ENCODE peak calls at places on chromosomes 7 and 10, in six cellular contexts. U is ovary, X is heart right ventricle, O is left ventricle myocardium inferior, H is left lung, F is cardiac muscle cell. R is an unnamed sample. For H3K9me3, the result is how much of the 10 kb centered on the place peaks cover.

GRCh38 chr7:79982151-79982770 is 152.4 kb upstream of the GNAI1 start:
- DNase-seq in H (no peak), U (no peak), O (no peak), F (no peak), X (no peak), R (no peak)

GRCh38 chr7:142933624-142934023 is at the start of gene TRPV5:
- DNase-seq in F (no peak), X (no peak), U (no peak), H (no peak), O (no peak), R (no peak)

GRCh38 chr7:100801833-100802568 is 25.3 kb downstream of the EPHB4 start:
- DNase-seq in U (peak), X (no peak), O (peak), H (peak), F (peak), R (peak)

GRCh38 chr10:131779661-131780394 is 121.0 kb upstream of the PPP2R2D start:
- DNase-seq in F (no peak), O (no peak), X (no peak), H (no peak), U (no peak), R (no peak)

GRCh38 chr7:116862234-116863167 is at the start of gene CAPZA2:
- DNase-seq in H (peak), X (peak), O (peak), U (peak), F (peak), R (peak)

GRCh38 chr7:133931053-133931452 is 196.1 kb upstream of the LRGUK start:
- DNase-seq in U (no peak), F (no peak), O (no peak), H (no peak), X (no peak), R (no peak)

GRCh38 chr10:89404648-89405047 is 9.7 kb upstream of the IFIT5 start:
- DNase-seq in H (no peak), X (no peak), O (no peak), F (no peak), U (no peak), R (no peak)

GRCh38 chr10:4195214-4195613 is 410.2 kb upstream of the KLF6 start:
- DNase-seq in F (no peak), U (no peak), X (no peak), H (no peak), O (no peak), R (no peak)

GRCh38 chr7:70571403-70571911 is 560.5 kb upstream of the GALNT17 start:
- DNase-seq in H (no peak), U (no peak), F (peak), X (no peak), O (no peak), R (no peak)

GRCh38 chr7:132580717-132581285 is 4.5 kb upstream of the PLXNA4 start:
- DNase-seq in H (no peak), X (peak), U (peak), F (peak), O (peak), R (peak)

GRCh38 chr10:80794996-80795395 is 257.3 kb downstream of the SH2D4B start:
- DNase-seq in U (no peak), H (no peak), O (no peak), F (no peak), X (no peak), R (no peak)

GRCh38 chr7:112414855-112415490 is 35.3 kb upstream of the IFRD1 start:
- DNase-seq in O (no peak), U (no peak), X (no peak), F (peak), H (no peak), R (no peak)

GRCh38 chr10:117134084-117135025 is 3.7 kb downstream of the VAX1 start:
- DNase-seq in O (no peak), U (no peak), H (no peak), F (no peak), X (no peak), R (no peak)

GRCh38 chr7:105295626-105296352 is 92.9 kb downstream of the SRPK2 start:
- DNase-seq in H (no peak), F (no peak), U (no peak), O (no peak), X (no peak), R (no peak)

GRCh38 chr10:7146189-7146588 is 264.6 kb downstream of the SFMBT2 start:
- DNase-seq in F (no peak), H (no peak), X (no peak), O (no peak), U (no peak), R (no peak)

GRCh38 chr7:17368856-17369520 is 70.5 kb downstream of the AHR start:
- DNase-seq in H (no peak), X (no peak), U (peak), O (no peak), F (no peak), R (no peak)

GRCh38 chr7:150973571-150974451 is 4.3 kb downstream of the KCNH2 start:
- DNase-seq in O (no peak), U (no peak), F (no peak), X (no peak), H (peak), R (no peak)

GRCh38 chr10:46523119-46523880 is 33.2 kb downstream of the GPRIN2 start:
- DNase-seq in H (peak), F (peak), O (peak), X (peak), U (peak), R (peak)

GRCh38 chr7:96982586-96982985 is 22.8 kb upstream of the DLX6 start:
- DNase-seq in X (no peak), F (no peak), H (no peak), U (no peak), O (no peak), R (no peak)

GRCh38 chr7:102227371-102227770 is 59.3 kb upstream of the SH2B2 start:
- DNase-seq in X (no peak), O (no peak), U (no peak), H (peak), F (no peak), R (no peak)

GRCh38 chr10:131081386-131081785 is 230.1 kb downstream of the TCERG1L start:
- DNase-seq in F (no peak), H (no peak), U (peak), X (no peak), O (no peak), R (no peak)

GRCh38 chr7:142328006-142328405 is 70.1 kb upstream of the PRSS58 start:
- DNase-seq in F (no peak), U (no peak), H (no peak), O (no peak), X (no peak), R (no peak)

GRCh38 chr7:140898794-140899548 is 25.8 kb downstream of the BRAF start:
- DNase-seq in H (no peak), U (no peak), O (no peak), X (no peak), F (peak), R (no peak)

GRCh38 chr7:44914992-44915607 is 29.8 kb upstream of the PURB start:
- DNase-seq in O (no peak), H (no peak), X (no peak), F (no peak), U (no peak), R (no peak)

GRCh38 chr7:44320794-44321371 is 4.5 kb downstream of the CAMK2B start:
- DNase-seq in F (no peak), O (no peak), X (no peak), U (no peak), H (peak), R (no peak)

GRCh38 chr7:36644625-36645422 is 79.5 kb downstream of the AOAH start:
- DNase-seq in O (no peak), X (no peak), F (no peak), H (no peak), U (no peak), R (no peak)

GRCh38 chr10:34305189-34305588 is 509.9 kb downstream of the PARD3 start:
- DNase-seq in U (no peak), O (no peak), X (no peak), F (no peak), H (peak), R (no peak)

GRCh38 chr7:19964198-19964597 is 190.8 kb upstream of the TMEM196 start:
- DNase-seq in X (no peak), H (no peak), U (no peak), F (peak), O (no peak), R (no peak)

GRCh38 chr7:121076350-121077164 is 88.0 kb downstream of the CPED1 start:
- DNase-seq in H (no peak), X (no peak), U (no peak), F (peak), O (no peak), R (no peak)

GRCh38 chr7:17207220-17207619 is 91.2 kb upstream of the AHR start:
- DNase-seq in H (no peak), X (no peak), U (no peak), O (no peak), F (peak), R (no peak)

GRCh38 chr7:20307119-20307518 is 23.6 kb upstream of the ITGB8 start:
- DNase-seq in H (no peak), F (peak), X (no peak), U (no peak), O (no peak), R (no peak)

GRCh38 chr7:46545790-46546189 is 624.7 kb upstream of the IGFBP3 start:
- DNase-seq in X (no peak), O (no peak), H (no peak), U (no peak), F (peak), R (no peak)

GRCh38 chr7:15720849-15721471 is 34.5 kb upstream of the MEOX2 start:
- DNase-seq in H (no peak), U (no peak), O (no peak), F (peak), X (no peak), R (peak)

GRCh38 chr10:29392376-29393021 is 103.6 kb downstream of the LYZL1 start:
- DNase-seq in X (no peak), U (peak), F (peak), H (no peak), O (no peak), R (no peak)

DNA sequence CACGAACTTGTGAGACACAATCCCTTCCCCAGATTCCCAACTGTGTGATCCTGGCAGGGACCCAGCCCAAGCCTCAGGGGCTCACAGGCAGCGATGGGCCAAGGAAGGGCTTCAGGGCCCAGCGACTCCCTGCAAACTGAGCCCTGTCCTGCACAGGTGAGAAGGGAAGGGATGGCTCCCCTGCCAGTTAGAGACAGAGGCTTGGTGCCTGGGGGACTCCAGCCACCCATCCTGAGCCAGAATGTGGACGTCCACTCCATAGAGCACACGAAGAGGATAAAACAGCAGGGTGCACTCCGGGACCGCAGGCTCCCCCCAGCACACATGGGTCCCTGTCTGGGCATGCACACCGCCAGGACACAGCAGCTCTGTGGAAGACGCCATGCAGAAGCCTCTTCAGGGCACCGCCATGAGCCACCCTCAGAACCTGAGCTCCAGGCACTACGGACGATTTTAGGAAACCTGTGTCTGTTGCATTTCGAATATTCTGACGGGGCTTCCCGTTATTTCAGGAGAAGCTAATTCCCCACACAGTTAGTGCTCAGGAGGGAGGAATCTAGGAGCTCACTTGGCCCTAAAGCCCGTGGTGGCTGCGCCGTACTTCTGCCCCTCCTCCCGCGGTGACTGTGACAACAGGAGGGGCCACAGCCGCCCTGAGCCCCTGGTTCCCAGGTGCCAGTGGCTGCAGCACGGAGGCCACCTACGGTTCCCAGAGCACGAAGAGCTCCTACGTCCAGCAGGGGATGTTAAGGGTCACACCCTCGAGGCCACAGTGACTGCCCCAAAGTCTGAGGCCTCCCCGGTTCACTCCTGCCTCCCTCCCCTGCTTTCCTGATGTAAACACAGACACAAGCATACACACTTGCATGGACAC is 326.0 kb downstream of the PTPRN2 start:
- DNase-seq in F (no peak), O (no peak), X (no peak), H (peak), U (no peak), R (no peak)
- H3K9me3 ChIP-seq in F (under half), O (under half), X (under half), H (under half), U (under half), R (under half)

DNA sequence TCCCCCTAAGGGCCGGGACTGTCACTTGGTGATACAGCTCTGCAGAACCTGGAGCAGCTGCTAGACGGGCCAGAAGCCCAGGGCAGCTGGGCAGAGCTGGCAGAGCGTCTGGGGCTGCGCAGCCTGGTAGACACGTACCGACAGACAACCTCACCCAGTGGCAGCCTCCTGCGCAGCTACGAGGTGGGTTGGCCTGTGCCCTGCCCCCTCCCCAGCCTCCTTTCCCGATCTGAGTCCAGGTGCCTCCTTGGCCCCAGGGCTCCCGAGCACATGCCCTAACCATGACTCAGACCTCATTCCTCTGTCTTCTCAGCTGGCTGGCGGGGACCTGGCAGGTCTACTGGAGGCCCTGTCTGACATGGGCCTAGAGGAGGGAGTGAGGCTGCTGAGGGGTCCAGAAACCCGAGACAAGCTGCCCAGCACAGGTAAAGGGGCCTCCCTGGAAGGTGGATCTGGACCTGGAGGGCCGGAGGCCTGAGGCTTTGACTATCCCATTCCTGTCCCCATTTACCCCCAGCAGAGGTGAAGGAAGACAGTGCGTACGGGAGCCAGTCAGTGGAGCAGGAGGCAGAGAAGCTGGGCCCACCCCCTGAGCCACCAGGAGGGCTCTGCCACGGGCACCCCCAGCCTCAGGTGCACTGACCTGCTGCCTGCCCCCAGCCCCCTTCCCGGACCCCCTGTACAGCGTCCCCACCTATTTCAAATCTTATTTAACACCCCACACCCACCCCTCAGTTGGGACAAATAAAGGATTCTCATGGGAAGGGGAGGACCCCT is 6.4 kb downstream of the NFKB2 start:
- DNase-seq in X (no peak), O (no peak), F (no peak), H (peak), U (no peak), R (no peak)
- TF ChIP-seq CTCF in X (no peak), O (no peak), F (no peak), H (no peak), U (no peak), R (no peak)

DNA sequence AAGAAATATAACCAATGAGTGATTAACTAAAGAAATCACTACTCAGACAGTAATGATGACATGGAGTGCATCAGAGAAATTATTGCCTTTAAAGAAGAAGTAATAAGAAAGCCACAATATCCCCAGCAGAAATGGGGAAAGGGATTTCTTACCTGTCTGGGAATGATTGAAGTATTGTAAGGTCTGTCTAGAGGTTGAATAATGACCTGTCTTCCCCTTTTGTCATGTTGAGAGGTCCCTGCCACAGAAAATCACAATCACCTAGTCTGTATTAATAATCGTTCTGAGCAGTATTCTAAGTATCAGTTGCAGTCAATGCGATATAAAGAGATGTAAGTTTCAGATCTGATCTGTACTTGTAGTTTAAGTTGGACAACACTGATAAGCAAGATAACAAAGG is 349.1 kb upstream of the TPK1 start:
- DNase-seq in O (no peak), U (no peak), X (no peak), F (no peak), H (no peak), R (no peak)
- H3K4me3 ChIP-seq in O (no peak), U (no peak), X (no peak), F (no peak), H (no peak), R (no peak)

DNA sequence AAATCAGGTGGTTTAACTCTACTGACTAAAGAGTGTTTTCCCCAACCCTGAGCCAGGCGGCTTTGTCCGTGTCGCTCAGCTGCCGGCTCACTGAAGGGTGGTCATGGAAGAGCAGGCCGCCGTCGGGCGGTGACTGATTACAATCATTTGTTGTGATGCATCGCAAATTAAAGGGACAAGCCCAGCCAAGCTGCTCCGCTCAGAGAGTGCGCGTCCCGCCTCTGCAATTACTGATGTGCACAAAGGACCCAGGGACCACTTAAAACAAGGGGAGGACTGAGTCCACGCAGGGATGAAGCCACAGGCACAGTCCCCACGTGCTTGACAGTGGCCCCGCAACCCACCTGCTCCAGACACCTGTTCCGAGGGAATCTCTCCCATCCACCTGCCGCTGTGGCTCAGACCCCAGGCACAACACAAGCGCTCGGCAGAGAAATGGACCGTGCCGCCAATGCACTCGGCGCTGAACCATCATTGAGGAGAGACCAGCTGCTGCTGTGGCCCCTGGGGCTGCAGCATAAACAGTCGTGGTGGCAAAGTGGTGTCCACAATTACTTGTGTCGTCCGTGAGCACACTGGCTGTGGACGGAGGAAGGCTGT is 526.5 kb downstream of the PTPRN2 start:
- DNase-seq in H (peak), X (no peak), U (no peak), O (no peak), F (no peak), R (no peak)
- H3K9me3 ChIP-seq in H (under half), X (under half), U (under half), O (under half), F (under half), R (under half)

GRCh38 chr7:83005410-83005809 is 157.3 kb downstream of the PCLO start:
- DNase-seq in O (no peak), U (no peak), H (no peak), X (no peak), F (peak), R (no peak)
- TF ChIP-seq CTCF in O (peak), U (no peak), H (no peak), X (no peak), F (peak), R (no peak)

GRCh38 chr7:138095972-138096935 is 20.0 kb downstream of the AKR1D1 start:
- DNase-seq in X (no peak), F (no peak), O (no peak), U (no peak), H (no peak), R (no peak)
- H3K4me3 ChIP-seq in X (no peak), F (no peak), O (no peak), U (no peak), H (no peak), R (no peak)

DNA sequence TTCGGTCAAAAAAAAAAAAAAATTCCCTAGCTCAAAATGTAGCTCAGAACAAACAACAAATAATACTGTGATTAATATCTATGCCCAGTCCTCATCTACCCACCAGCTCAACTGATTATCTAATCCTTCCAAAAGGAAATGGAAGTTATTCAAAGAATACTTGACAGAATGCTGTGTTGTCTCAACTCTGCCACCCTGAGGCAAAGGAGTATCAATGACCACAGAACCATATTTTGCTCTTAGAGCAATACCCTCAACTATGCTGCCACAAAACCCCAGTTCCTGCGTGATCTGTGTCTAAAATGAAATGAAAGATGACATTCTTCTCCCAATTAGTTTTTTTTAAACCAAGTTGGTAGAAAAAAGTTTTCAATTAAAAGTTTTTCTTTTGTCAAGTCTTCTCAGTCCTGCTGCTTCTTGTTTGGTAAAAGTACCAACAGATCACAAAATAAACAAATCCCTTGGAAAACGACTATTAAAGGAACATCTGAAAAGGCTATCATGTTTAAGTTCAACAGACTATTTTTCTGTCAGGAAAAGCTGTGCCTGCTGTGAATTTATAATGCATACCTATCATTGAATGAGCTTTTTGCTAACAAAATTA is 21.6 kb downstream of the RBM28 start:
- DNase-seq in X (no peak), U (no peak), H (no peak), F (peak), O (no peak), R (no peak)
- H3K9me3 ChIP-seq in X (under half), U (under half), H (under half), F (under half), O (under half), R (under half)

DNA sequence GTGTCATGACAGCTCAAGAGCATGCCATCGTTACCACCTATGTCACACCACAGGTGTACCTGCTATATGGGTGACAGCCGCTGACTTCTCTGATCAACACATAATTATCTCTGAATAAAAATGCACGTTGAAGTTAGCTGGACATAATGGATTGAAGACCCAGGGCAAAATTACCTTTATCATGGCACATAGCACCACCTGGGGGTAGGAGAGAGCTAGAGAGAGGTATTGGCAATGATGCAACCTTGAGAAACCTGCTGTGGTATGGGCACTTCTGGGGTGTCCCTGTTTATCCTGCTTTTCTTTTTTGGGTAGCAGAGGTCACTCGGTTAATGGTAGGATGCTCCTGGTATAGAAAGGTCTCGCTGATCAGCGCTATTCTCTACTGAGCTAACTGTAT is 323.3 kb downstream of the TFEC start:
- DNase-seq in X (no peak), O (no peak), U (no peak), F (peak), H (no peak), R (no peak)
- TF ChIP-seq CTCF in X (no peak), O (peak), U (no peak), F (peak), H (no peak), R (peak)

GRCh38 chr7:5429253-5429856 is 5.7 kb upstream of the TNRC18 start:
- DNase-seq in F (peak), X (peak), U (peak), H (peak), O (peak), R (peak)
- H3K4me3 ChIP-seq in F (peak), X (peak), U (peak), H (peak), O (peak), R (peak)

R was measured in heart left ventricle.